ENCODE peak calls at places on chromosomes 4 and X, in ten cellular contexts. Y is A549, Z is tibial nerve, P is body of pancreas, J is sigmoid colon, R is H54, W is upper lobe of left lung, X is right lobe of liver, S is testis, H is breast epithelium. T is an unnamed sample.

GRCh38 chr4:28966982-28967381 is 1753.2 kb upstream of the PCDH7 start:
- DNase-seq in Y (no peak), Z (no peak), P (no peak), J (no peak), R (peak; percentile 2), W (no peak), X (no peak), S (no peak), H (no peak), T (no peak)

GRCh38 chr4:37715889-37716402 is 29.8 kb upstream of the RELL1 start:
- DNase-seq in Y (no peak), Z (no peak), P (peak; percentile 46), J (no peak), R (no peak), W (no peak), X (no peak), S (no peak), H (no peak), T (peak; percentile 82)

GRCh38 chr4:2817701-2818350 is 24.9 kb downstream of the SH3BP2 start:
- DNase-seq in Y (no peak), Z (no peak), P (peak; percentile 76), J (no peak), R (no peak), W (no peak), X (no peak), S (no peak), H (no peak), T (peak; percentile 66)

GRCh38 chr4:164204434-164204833 is 549.5 kb upstream of the SMIM31 start:
- DNase-seq in Y (no peak), Z (no peak), P (no peak), J (no peak), R (peak; percentile 7), W (no peak), X (no peak), S (no peak), H (no peak), T (no peak)

GRCh38 chr4:52585379-52585778 is 73.7 kb downstream of the USP46 start:
- DNase-seq in Y (no peak), Z (no peak), P (no peak), J (no peak), R (no peak), W (no peak), X (no peak), S (no peak), H (no peak), T (no peak)

GRCh38 chr4:77927991-77928925 is 65.6 kb downstream of the MRPL1 start:
- DNase-seq in Y (no peak), Z (no peak), P (peak; percentile 32), J (no peak), R (no peak), W (no peak), X (no peak), S (no peak), H (no peak), T (peak; percentile 23)

GRCh38 chr4:147843162-147843561 is 111.3 kb downstream of the ARHGAP10 start:
- DNase-seq in Y (peak; percentile 27), Z (no peak), P (peak; percentile 39), J (no peak), R (no peak), W (no peak), X (no peak), S (no peak), H (no peak), T (no peak)

GRCh38 chrX:100731441-100732281 is at the start of gene SYTL4:
- DNase-seq in Y (peak; percentile 49), Z (no peak), P (peak; percentile 57), J (peak; percentile 68), R (peak; percentile 50), W (peak; percentile 25), X (peak; percentile 62), S (peak; percentile 54), H (no peak), T (peak; percentile 42)

GRCh38 chrX:129318375-129318774 is 204.9 kb downstream of the SMARCA1 start:
- DNase-seq in Y (peak; percentile 2), Z (no peak), P (no peak), J (no peak), R (no peak), W (no peak), X (no peak), S (peak; percentile 23), H (no peak), T (no peak)

GRCh38 chr4:8819421-8820177 is 52.0 kb downstream of the HMX1 start:
- DNase-seq in Y (no peak), Z (no peak), P (no peak), J (peak; percentile 43), R (no peak), W (no peak), X (peak; percentile 24), S (no peak), H (peak; percentile 27), T (peak; percentile 5)

GRCh38 chr4:15586046-15586445 is 69.1 kb downstream of the FBXL5 start:
- DNase-seq in Y (no peak), Z (no peak), P (no peak), J (no peak), R (no peak), W (no peak), X (no peak), S (no peak), H (no peak), T (no peak)

GRCh38 chrX:2284601-2285000 is 216.2 kb downstream of the DHRSX start:
- DNase-seq in Y (no peak), Z (no peak), P (no peak), J (no peak), R (no peak), W (no peak), X (no peak), S (no peak), H (no peak), T (no peak)

GRCh38 chr4:109560687-109561452 is 824 bp downstream of the MCUB start:
- DNase-seq in Y (peak; percentile 34), Z (peak; percentile 47), P (peak; percentile 25), J (peak; percentile 73), R (peak; percentile 67), W (peak; percentile 26), X (peak; percentile 46), S (peak; percentile 34), H (no peak), T (peak; percentile 37)

GRCh38 chr4:13866881-13867280 is 239.4 kb upstream of the BOD1L1 start:
- DNase-seq in Y (no peak), Z (no peak), P (no peak), J (no peak), R (no peak), W (no peak), X (no peak), S (no peak), H (no peak), T (no peak)

DNA sequence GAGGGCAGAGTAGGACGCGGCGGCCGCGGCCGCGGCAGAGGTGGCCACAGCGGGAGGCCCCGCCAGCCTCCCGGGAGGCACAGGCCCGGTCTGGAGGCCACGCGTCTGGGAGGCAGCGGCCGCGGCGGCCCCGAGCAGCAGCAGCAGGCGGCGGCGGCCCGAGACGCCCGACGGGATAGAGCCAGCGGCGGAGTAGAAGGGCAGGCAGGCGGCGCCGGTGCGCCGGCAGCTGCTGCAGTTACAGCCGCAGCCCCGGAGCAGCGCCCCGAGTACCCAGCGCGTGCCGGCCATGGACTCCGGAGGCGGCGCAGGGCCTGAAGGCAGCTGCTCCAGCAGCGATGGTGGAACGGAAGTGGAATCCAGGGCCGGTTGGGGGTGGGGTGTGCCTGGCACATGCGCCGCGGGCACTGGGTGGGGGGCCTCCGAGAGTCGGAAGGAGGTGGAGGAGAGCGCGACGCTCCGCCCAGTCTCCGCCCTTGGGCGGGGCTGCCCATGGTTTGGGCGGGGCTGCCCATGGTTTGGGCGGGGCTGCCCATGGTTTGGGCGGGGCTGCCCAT is at the start of gene GRSF1:
- DNase-seq in Y (peak; percentile 66), Z (peak; percentile 87), P (peak; percentile 95), J (peak; percentile 96), R (peak; percentile 80), W (peak; percentile 95), X (peak; percentile 98), S (peak; percentile 95), H (peak; percentile 91), T (peak; percentile 96)
- TF ChIP-seq POLR2A in Y (peak; percentile 86), Z (peak; percentile 23), P (peak; percentile 80), J (peak; percentile 23), R (peak; percentile 91), W (peak; percentile 76), X (peak; percentile 78), S (no peak), H (no peak), T (peak; percentile 80)

DNA sequence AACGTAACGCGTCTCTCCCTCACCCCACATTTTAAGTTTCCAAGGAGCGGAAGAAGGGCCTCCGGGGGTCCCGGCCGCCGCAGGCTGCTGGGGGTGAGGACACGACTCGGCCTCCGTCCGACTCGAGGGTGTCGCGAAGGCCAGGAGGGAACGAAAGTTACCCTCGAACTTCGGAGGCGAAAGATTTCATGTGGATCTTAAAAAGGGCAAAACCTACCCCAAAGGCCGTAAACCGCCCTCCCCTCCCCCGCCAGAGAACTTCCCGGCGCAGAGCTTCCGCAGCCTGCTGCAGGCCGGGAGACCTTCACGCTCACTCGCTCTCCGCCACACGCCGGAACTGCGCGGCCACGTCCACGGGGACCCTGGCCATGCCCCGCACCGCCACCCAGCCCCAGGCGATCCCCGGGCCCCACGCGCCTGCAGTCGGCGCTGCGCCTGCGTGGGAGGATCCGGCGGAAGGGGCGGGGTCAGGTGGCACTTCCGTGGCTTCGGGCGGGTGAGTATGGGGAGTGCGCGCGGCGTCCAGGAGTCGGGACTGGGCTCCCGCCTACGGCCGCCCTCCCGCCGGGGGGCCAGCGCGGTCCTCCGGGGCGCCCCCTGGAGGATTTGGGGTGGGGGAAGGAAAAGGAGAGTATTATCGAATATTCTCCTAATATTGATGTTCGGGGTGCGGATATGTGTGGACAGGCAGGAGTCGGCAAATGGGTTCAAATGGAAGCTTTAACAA is at the start of gene MMAA:
- DNase-seq in Y (peak; percentile 74), Z (peak; percentile 91), P (peak; percentile 95), J (peak; percentile 97), R (peak; percentile 83), W (peak; percentile 94), X (peak; percentile 96), S (peak; percentile 96), H (peak; percentile 95), T (peak; percentile 97)
- TF ChIP-seq POLR2A in Y (peak; percentile 90), Z (peak; percentile 83), P (peak; percentile 90), J (peak; percentile 94), R (peak; percentile 95), W (peak; percentile 94), X (peak; percentile 99), S (peak; percentile 67), H (peak; percentile 96), T (peak; percentile 94)

GRCh38 chrX:48522291-48522690 is 683 bp downstream of the EBP start:
- DNase-seq in Y (no peak), Z (no peak), P (peak; percentile 23), J (peak; percentile 15), R (no peak), W (no peak), X (peak; percentile 76), S (no peak), H (no peak), T (peak; percentile 48)
- TF ChIP-seq POLR2A in Y (no peak), Z (no peak), P (no peak), J (no peak), R (no peak), W (no peak), X (no peak), S (no peak), H (no peak), T (no peak)

DNA sequence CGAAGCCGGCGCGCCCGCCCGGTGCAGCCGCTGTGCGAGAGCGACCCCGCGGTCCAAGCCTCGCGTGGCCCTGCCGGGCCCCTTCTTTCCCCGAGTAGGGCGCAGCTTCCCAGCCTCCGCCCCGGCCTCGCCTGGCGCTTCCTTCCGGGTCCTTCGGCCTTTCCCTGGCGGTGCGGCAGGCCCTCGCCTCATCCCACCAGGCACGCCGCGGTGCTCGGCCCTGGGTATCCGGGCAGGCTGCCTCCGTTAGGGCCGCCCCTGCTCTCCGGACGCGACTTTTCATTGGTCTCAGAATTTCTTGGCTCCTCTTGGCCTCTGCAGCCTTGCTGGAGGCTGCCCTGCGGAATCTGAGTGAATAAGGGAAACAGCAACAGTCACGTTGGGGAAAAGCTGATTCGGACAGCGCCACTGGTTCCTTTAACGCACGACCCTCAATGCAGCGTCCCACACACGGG is 429 bp downstream of the UVSSA start:
- DNase-seq in Y (peak; percentile 33), Z (peak; percentile 57), P (peak; percentile 81), J (peak; percentile 91), R (peak; percentile 62), W (peak; percentile 76), X (peak; percentile 77), S (peak; percentile 72), H (peak; percentile 72), T (peak; percentile 76)
- TF ChIP-seq POLR2A in Y (peak; percentile 1), Z (no peak), P (no peak), J (no peak), R (no peak), W (peak; percentile 62), X (peak; percentile 72), S (no peak), H (no peak), T (peak; percentile 64)